ENCODE peak calls at places on chromosome 17, in eight cellular contexts. R is heart right ventricle, W is endothelial cell of umbilical vein, Q is coronary artery, G is RWPE1, I is GM06990, O is GM13977, F is cardiac muscle cell. P is an unnamed sample.
A peak's percentile ranks its signal among the peaks of the same experiment; 100 is the strongest.

GRCh38 chr17:34580685-34581445 is 1.5 kb downstream of the TMEM132E start:
- DNase-seq in G (no peak), R (no peak), F (peak; percentile 36), W (no peak), O (peak; percentile 53), I (no peak), Q (no peak), P (no peak)

GRCh38 chr17:61412860-61413653 is 13.4 kb downstream of the TBX2 start:
- DNase-seq in W (no peak), F (peak; percentile 58), I (no peak), Q (peak; percentile 79), R (peak; percentile 23), G (no peak), O (peak; percentile 33), P (no peak)

GRCh38 chr17:6853764-6854442 is 22.4 kb upstream of the TEKT1 start:
- DNase-seq in F (no peak), W (no peak), O (no peak), Q (no peak), G (no peak), I (no peak), R (no peak), P (no peak)

GRCh38 chr17:37700881-37701280 is 44.0 kb downstream of the HNF1B start:
- DNase-seq in O (no peak), Q (no peak), W (no peak), R (no peak), F (no peak), I (no peak), G (no peak), P (no peak)

GRCh38 chr17:70552982-70553334 is 383.6 kb downstream of the KCNJ2 start:
- DNase-seq in Q (no peak), R (no peak), W (peak; percentile 11), O (no peak), I (no peak), F (no peak), G (no peak), P (no peak)

GRCh38 chr17:49496866-49497146 is 1.7 kb downstream of the NGFR start:
- DNase-seq in O (no peak), G (no peak), W (no peak), Q (no peak), I (no peak), F (no peak), R (no peak), P (no peak)

GRCh38 chr17:41907633-41908539 is 10.9 kb downstream of the ACLY start:
- DNase-seq in W (no peak), O (no peak), R (no peak), G (no peak), Q (no peak), F (no peak), I (no peak), P (peak; percentile 26)

GRCh38 chr17:65365209-65365608 is 196.2 kb downstream of the AXIN2 start:
- DNase-seq in I (no peak), G (no peak), Q (no peak), F (no peak), W (no peak), R (no peak), O (no peak), P (no peak)

GRCh38 chr17:28744802-28745051 is 916 bp downstream of the TRAF4 start:
- DNase-seq in O (no peak), R (no peak), G (no peak), W (no peak), Q (no peak), I (no peak), F (no peak), P (no peak)

GRCh38 chr17:78484300-78485159 is 92.7 kb downstream of the DNAH17 start:
- DNase-seq in G (peak; percentile 20), R (no peak), F (peak; percentile 32), I (peak; percentile 59), Q (no peak), W (peak; percentile 25), O (peak; percentile 90), P (no peak)

GRCh38 chr17:52470553-52470952 is 312.0 kb upstream of the CA10 start:
- DNase-seq in F (no peak), W (no peak), R (no peak), G (no peak), O (no peak), Q (no peak), I (no peak), P (no peak)

GRCh38 chr17:39754958-39755549 is 17.3 kb downstream of the GRB7 start:
- DNase-seq in Q (peak; percentile 76), F (no peak), W (no peak), R (no peak), G (no peak), O (peak; percentile 34), I (no peak), P (no peak)

GRCh38 chr17:50026901-50027638 is 28.8 kb upstream of the ITGA3 start:
- DNase-seq in R (peak; percentile 79), Q (peak; percentile 88), O (peak; percentile 88), F (peak; percentile 80), I (peak; percentile 55), W (peak; percentile 83), G (peak; percentile 82), P (peak; percentile 85)

GRCh38 chr17:27535975-27536374 is 79.7 kb downstream of the KSR1 start:
- DNase-seq in Q (no peak), W (peak; percentile 40), O (no peak), G (no peak), F (no peak), I (no peak), R (no peak), P (no peak)

GRCh38 chr17:65434251-65434650 is 127.2 kb downstream of the AXIN2 start:
- DNase-seq in W (no peak), G (no peak), I (no peak), O (no peak), F (no peak), R (no peak), Q (no peak), P (no peak)

GRCh38 chr17:79087428-79088143 is 13.0 kb downstream of the ENGASE start:
- DNase-seq in W (peak; percentile 51), O (peak; percentile 93), Q (no peak), R (peak; percentile 57), G (peak; percentile 74), F (peak; percentile 77), I (peak; percentile 43), P (peak; percentile 82)

GRCh38 chr17:80125656-80126448 is 21.1 kb downstream of the EIF4A3 start:
- DNase-seq in F (no peak), O (no peak), W (no peak), G (no peak), R (no peak), I (no peak), Q (no peak), P (no peak)

GRCh38 chr17:27630607-27631408 is at the start of gene LGALS9:
- DNase-seq in F (no peak), O (peak; percentile 67), G (peak; percentile 13), I (peak; percentile 57), W (peak; percentile 31), Q (no peak), R (peak; percentile 48), P (no peak)

GRCh38 chr17:81567191-81567590 is 15.0 kb upstream of the FAAP100 start:
- DNase-seq in R (no peak), Q (no peak), I (no peak), F (no peak), O (no peak), G (no peak), W (no peak), P (no peak)

GRCh38 chr17:10792156-10792555 is 11.7 kb downstream of the TMEM238L start:
- DNase-seq in F (no peak), I (no peak), G (no peak), R (no peak), W (no peak), O (no peak), Q (no peak), P (no peak)

GRCh38 chr17:45149037-45149668 is 878 bp downstream of the HEXIM1 start:
- DNase-seq in W (peak; percentile 84), F (peak; percentile 91), I (peak; percentile 85), Q (peak; percentile 93), R (peak; percentile 90), G (no peak), O (peak; percentile 77), P (peak; percentile 81)

DNA sequence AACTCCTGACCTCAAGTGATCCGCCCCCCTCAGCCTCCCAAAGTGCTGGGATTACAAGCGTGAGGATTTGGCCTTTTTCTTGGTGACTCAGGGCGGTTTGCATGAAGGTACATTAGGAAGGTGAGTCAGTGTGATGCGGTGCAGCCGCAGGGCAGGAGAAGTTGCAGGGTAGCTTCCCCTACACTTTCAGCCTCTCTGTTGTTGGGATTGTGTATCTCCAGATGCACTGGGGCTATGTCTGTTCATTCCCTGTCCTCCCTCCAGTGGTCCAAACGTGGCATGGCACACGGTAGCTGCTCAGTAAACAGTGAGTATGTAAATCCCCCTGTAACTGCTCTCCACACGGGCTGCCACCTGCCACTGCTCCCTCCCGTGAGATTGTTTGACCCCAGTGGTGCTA is 109.1 kb upstream of the CDC42EP4 start:
- DNase-seq in O (no peak), Q (no peak), G (peak; percentile 91), W (no peak), F (no peak), R (no peak), I (no peak), P (no peak)
- TF ChIP-seq CTCF in O (no peak), Q (no peak), G (no peak), W (no peak), F (peak; percentile 37), R (no peak), I (peak; percentile 27), P (peak; percentile 19)

GRCh38 chr17:38735161-38735997 is 5.2 kb downstream of the CISD3 start:
- DNase-seq in I (no peak), R (peak; percentile 71), W (no peak), G (peak; percentile 64), F (peak; percentile 73), O (peak; percentile 86), Q (no peak), P (peak; percentile 63)

GRCh38 chr17:38732376-38733314 is 2.5 kb downstream of the CISD3 start:
- DNase-seq in F (no peak), R (no peak), O (no peak), G (no peak), Q (no peak), I (no peak), W (no peak), P (no peak)

GRCh38 chr17:38731526-38732294 is 1.6 kb downstream of the CISD3 start:
- DNase-seq in O (no peak), R (no peak), I (no peak), W (no peak), F (no peak), G (no peak), Q (no peak), P (no peak)

GRCh38 chr17:38734235-38734633 is 4.1 kb downstream of the CISD3 start:
- DNase-seq in R (no peak), I (no peak), W (no peak), Q (no peak), G (no peak), F (no peak), O (no peak), P (no peak)

GRCh38 chr17:38733315-38734234 is 3.4 kb downstream of the CISD3 start:
- DNase-seq in R (no peak), O (no peak), G (no peak), W (no peak), I (no peak), F (no peak), Q (no peak), P (no peak)
- TF ChIP-seq CTCF in R (no peak), O (peak; percentile 35), G (peak; percentile 15), W (peak; percentile 15), I (peak; percentile 48), F (peak; percentile 17), Q (no peak), P (peak; percentile 34)

GRCh38 chr17:19377602-19378415 is 489 bp upstream of the MAPK7 start:
- DNase-seq in O (peak; percentile 100), G (peak; percentile 99), W (peak; percentile 100), Q (peak; percentile 100), I (peak; percentile 99), F (peak; percentile 98), R (peak; percentile 98), P (peak; percentile 99)
- TF ChIP-seq CTCF in O (peak; percentile 11), G (no peak), W (no peak), Q (no peak), I (no peak), F (peak; percentile 1), R (no peak), P (no peak)

GRCh38 chr17:17570207-17570797 is 21.2 kb downstream of the PEMT start:
- DNase-seq in G (no peak), Q (no peak), O (no peak), F (peak; percentile 72), W (peak; percentile 19), R (peak; percentile 49), I (no peak), P (peak; percentile 30)
- TF ChIP-seq CTCF in G (no peak), Q (peak; percentile 55), O (no peak), F (peak; percentile 46), W (peak; percentile 60), R (peak; percentile 52), I (peak; percentile 18), P (peak; percentile 60)